ENCODE peak calls at places on chromosomes 2 and 18, in nine cellular contexts. D is DND-41, E is GM23248, L is K562, Z is neuronal stem cell, G is mammary epithelial cell, F is MM.1S, O is OCI-LY7, I is PC-9. J is an unnamed sample.

GRCh38 chr2:150062416-150062815 is 425.1 kb downstream of the RND3 start:
- DNase-seq in G (no peak), Z (no peak), E (peak; percentile 66), D (no peak), I (no peak), O (no peak), L (no peak), F (no peak), J (no peak)

GRCh38 chr18:69648486-69648885 is 247.8 kb downstream of the DOK6 start:
- DNase-seq in G (no peak), E (no peak), Z (no peak), D (no peak), F (no peak), I (no peak), O (no peak), L (no peak), J (no peak)

GRCh38 chr18:54240629-54241107 is 16.2 kb upstream of the MBD2 start:
- DNase-seq in F (no peak), O (no peak), G (peak; percentile 46), L (no peak), I (no peak), Z (no peak), D (no peak), E (no peak), J (no peak)

GRCh38 chr18:23689031-23689615 is at the start of gene LAMA3:
- DNase-seq in D (no peak), Z (peak; percentile 48), L (no peak), O (no peak), F (peak; percentile 24), I (peak; percentile 40), E (peak; percentile 77), G (peak; percentile 57), J (peak; percentile 59)

GRCh38 chr2:143725425-143725824 is 596.2 kb downstream of the ARHGAP15 start:
- DNase-seq in G (no peak), I (no peak), Z (no peak), O (no peak), F (no peak), L (no peak), D (no peak), E (no peak), J (no peak)

GRCh38 chr2:23402205-23402740 is 17.3 kb downstream of the KLHL29 start:
- DNase-seq in D (no peak), E (no peak), F (no peak), Z (no peak), O (no peak), I (peak; percentile 57), G (no peak), L (no peak), J (no peak)

GRCh38 chr18:2903006-2903405 is 56.2 kb downstream of the EMILIN2 start:
- DNase-seq in Z (no peak), L (no peak), G (peak; percentile 23), E (peak; percentile 91), O (no peak), D (no peak), I (no peak), F (no peak), J (no peak)

GRCh38 chr2:102185347-102185746 is 1.5 kb upstream of the IL1RL2 start:
- DNase-seq in I (no peak), F (no peak), Z (no peak), L (no peak), O (no peak), E (peak; percentile 57), D (no peak), G (no peak), J (peak; percentile 22)

GRCh38 chr2:105910497-105911238 is 166.0 kb downstream of the NCK2 start:
- DNase-seq in G (no peak), I (no peak), L (no peak), D (no peak), O (no peak), E (no peak), F (no peak), Z (no peak), J (no peak)
- H2AFZ ChIP-seq in G (no peak overlapping the region), I (no peak overlapping the region), L (no peak overlapping the region), D (no peak overlapping the region), O (no peak overlapping the region), E (no peak overlapping the region), F (no peak overlapping the region), Z (no peak overlapping the region), J (no peak overlapping the region)

DNA sequence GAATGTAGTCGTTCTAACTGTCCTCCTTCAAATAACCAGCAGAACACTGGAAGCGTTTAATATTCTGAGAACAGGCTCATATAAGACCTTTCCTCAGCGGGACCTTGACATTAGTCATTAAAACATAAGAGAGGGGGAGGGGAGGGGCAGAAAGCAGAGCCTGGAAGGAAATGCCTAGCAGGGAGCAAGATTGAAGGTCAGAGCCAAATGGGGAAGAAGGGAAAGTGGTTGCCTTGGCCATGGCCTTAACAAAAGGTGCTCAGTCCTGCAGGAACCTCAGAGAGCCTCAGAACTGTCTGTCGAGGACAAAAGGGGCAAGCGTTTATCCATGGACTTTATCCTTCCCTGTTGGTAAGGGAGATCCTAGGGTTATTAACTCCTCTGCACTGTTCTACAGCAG is 851 bp upstream of the PLA2R1 start:
- DNase-seq in D (no peak), F (no peak), G (no peak), I (no peak), O (no peak), L (no peak), Z (no peak), E (peak; percentile 30), J (peak; percentile 29)
- H2AFZ ChIP-seq in D (no peak overlapping the region), F (no peak overlapping the region), G (peak overlapping the region; percentile 96), I (no peak overlapping the region), O (no peak overlapping the region), L (no peak overlapping the region), Z (peak overlapping the region; percentile 94), E (peak overlapping the region; percentile 95), J (peak overlapping the region; percentile 98)

DNA sequence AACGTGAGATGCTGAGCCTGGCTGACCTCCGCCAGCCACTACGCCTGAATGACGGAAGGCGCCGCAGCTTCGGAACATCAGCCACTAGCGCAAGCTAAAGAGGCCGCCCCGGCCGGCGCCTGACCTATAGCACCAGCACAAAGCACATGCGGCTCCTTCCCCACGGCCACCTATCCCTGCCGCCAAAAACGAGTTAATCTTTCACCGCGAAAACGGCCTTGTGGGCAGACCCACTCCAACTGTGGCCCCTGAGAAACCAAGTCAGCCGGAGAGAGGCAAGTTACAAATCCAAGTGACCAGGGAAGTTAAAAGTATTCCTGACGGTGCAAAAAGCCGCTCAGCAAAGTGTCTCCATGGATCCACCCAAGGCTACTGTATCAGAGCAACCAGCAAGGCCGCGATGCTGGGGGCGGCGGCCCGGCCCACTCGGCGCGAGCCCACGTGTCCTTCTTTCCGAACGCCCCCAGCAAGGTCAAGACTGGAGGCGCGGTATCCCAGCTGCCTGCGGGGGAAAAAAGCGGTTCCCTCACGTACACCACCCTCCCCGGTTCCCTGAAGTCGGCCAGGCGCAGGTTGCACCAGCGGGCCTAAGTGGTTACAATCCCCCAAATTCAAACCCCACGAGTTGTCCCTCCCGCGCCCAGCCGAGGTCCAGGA is 575 bp downstream of the HSPD1 start:
- DNase-seq in E (peak; percentile 83), Z (peak; percentile 50), I (no peak), G (peak; percentile 39), O (peak; percentile 84), L (peak; percentile 17), D (peak; percentile 47), F (peak; percentile 62), J (peak; percentile 68)
- H2AFZ ChIP-seq in E (peak overlapping the region; percentile 55), Z (peak overlapping the region; percentile 85), I (peak overlapping the region; percentile 35), G (peak overlapping the region; percentile 65), O (no peak overlapping the region), L (peak overlapping the region; percentile 44), D (peak overlapping the region; percentile 68), F (no peak overlapping the region), J (no peak overlapping the region)

DNA sequence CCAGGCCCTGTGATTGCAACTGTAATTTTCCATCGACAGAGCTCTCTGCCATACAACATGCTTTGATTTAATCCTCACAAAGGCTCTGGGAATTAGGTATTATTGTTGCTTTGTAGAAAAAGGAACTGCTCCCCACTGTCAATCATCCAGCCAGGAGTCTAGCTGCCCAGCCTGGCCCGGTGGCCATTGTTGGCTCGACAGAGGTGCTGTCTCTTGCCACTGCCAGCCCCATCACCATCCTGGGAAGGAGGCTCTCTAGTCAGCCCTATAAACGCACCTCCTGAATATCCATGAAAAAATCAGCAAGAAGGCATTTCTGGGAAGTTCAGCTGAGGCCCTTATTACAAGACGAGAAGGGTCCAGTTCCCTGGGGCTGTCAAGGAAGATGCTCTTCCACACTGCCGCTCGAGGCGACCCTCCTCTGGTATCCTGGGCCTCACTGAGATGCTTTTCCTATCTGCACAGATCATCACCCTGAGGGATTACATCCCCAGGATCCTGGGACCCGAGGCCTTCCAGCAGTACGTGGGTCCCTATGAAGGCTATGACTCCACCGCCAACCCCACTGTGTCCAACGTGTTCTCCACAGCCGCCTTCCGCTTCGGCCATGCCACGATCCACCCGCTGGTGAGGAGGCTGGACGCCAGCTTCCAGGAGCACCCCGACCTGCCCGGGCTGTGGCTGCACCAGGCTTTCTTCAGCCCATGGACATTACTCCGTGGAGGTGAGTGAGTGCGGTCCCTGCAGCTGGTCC is 71.0 kb downstream of the TPO start:
- DNase-seq in I (no peak), F (no peak), L (no peak), Z (no peak), D (no peak), G (no peak), O (no peak), E (no peak), J (no peak)
- H2AFZ ChIP-seq in I (no peak overlapping the region), F (no peak overlapping the region), L (no peak overlapping the region), Z (no peak overlapping the region), D (no peak overlapping the region), G (no peak overlapping the region), O (no peak overlapping the region), E (no peak overlapping the region), J (no peak overlapping the region)

GRCh38 chr2:134739879-134740301 is 21.1 kb upstream of the TMEM163 start:
- DNase-seq in L (no peak), I (no peak), G (peak; percentile 66), E (peak; percentile 44), D (no peak), Z (no peak), O (peak; percentile 95), F (peak; percentile 46), J (no peak)
- H2AFZ ChIP-seq in L (no peak overlapping the region), I (no peak overlapping the region), G (no peak overlapping the region), E (no peak overlapping the region), D (no peak overlapping the region), Z (no peak overlapping the region), O (peak overlapping the region; percentile 76), F (no peak overlapping the region), J (no peak overlapping the region)

GRCh38 chr2:64267699-64268098 is 123.5 kb upstream of the PELI1 start:
- DNase-seq in L (no peak), O (no peak), E (no peak), D (no peak), F (no peak), G (no peak), Z (no peak), I (peak; percentile 21), J (peak; percentile 84)
- H2AFZ ChIP-seq in L (no peak overlapping the region), O (no peak overlapping the region), E (no peak overlapping the region), D (no peak overlapping the region), F (no peak overlapping the region), G (peak overlapping the region; percentile 22), Z (no peak overlapping the region), I (no peak overlapping the region), J (no peak overlapping the region)

GRCh38 chr2:53035153-53035552 is 732.5 kb upstream of the CHAC2 start:
- DNase-seq in F (no peak), L (no peak), E (no peak), I (no peak), D (no peak), G (no peak), O (no peak), Z (no peak), J (no peak)
- H2AFZ ChIP-seq in F (no peak overlapping the region), L (no peak overlapping the region), E (no peak overlapping the region), I (no peak overlapping the region), D (no peak overlapping the region), G (no peak overlapping the region), O (no peak overlapping the region), Z (no peak overlapping the region), J (no peak overlapping the region)

J was measured in GM23338.